ENCODE peak calls at places on chromosomes 4 and X, in eight cellular contexts. V is kidney, Z is AG10803, R is neural progenitor cell, D is IMR-90, Q is dorsolateral prefrontal cortex, J is suprapubic skin, T is cardiac muscle cell. Y is an unnamed sample.

GRCh38 chr4:75484195-75484594 is 30.0 kb downstream of the RCHY1 start:
- DNase-seq in T (no peak), J (no peak), R (peak), Q (no peak), V (no peak), Z (no peak), D (no peak), Y (no peak)

GRCh38 chr4:156815717-156816319 is 155.8 kb downstream of the PDGFC start:
- DNase-seq in Q (no peak), Z (no peak), T (no peak), J (no peak), R (no peak), D (no peak), V (no peak), Y (no peak)

GRCh38 chrX:124217289-124218251 is 114.9 kb upstream of the TEX13D start:
- DNase-seq in V (no peak), J (no peak), T (peak), D (no peak), Q (peak), Z (peak), R (peak), Y (no peak)

GRCh38 chrX:101287402-101287801 is 3.7 kb downstream of the TAF7L start:
- DNase-seq in J (no peak), Q (no peak), R (peak), V (no peak), T (peak), Z (peak), D (peak), Y (no peak)

GRCh38 chrX:71532078-71532752 is 689 bp upstream of the OGT start:
- DNase-seq in D (peak), V (no peak), Z (peak), T (peak), Q (no peak), J (no peak), R (peak), Y (no peak)

GRCh38 chr4:52718123-52718522 is 33.1 kb downstream of the ERVMER34-1 start:
- DNase-seq in Q (no peak), Z (no peak), D (peak), R (no peak), J (no peak), V (no peak), T (peak), Y (no peak)

GRCh38 chr4:78653655-78654054 is 102.1 kb downstream of the ANXA3 start:
- DNase-seq in D (peak), R (no peak), T (no peak), J (no peak), V (no peak), Z (no peak), Q (no peak), Y (no peak)

GRCh38 chrX:15674514-15674898 is 9.9 kb upstream of the CLTRN start:
- DNase-seq in R (peak), Q (peak), Z (peak), J (peak), V (peak), T (peak), D (peak), Y (peak)

GRCh38 chr4:41525129-41525528 is 12.8 kb upstream of the LIMCH1 start:
- DNase-seq in T (peak), R (peak), D (peak), J (no peak), Z (peak), Q (no peak), V (no peak), Y (no peak)

GRCh38 chr4:150971901-150972300 is 43.2 kb downstream of the LRBA start:
- DNase-seq in J (no peak), R (no peak), D (no peak), Z (no peak), V (no peak), T (peak), Q (no peak), Y (no peak)

GRCh38 chr4:78517050-78517652 is 34.4 kb upstream of the ANXA3 start:
- DNase-seq in Q (no peak), Z (peak), D (peak), J (no peak), V (no peak), R (peak), T (peak), Y (no peak)

GRCh38 chr4:144634978-144635747 is 10.8 kb upstream of the HHIP start:
- DNase-seq in D (no peak), V (no peak), Z (no peak), R (no peak), J (no peak), T (no peak), Q (no peak), Y (no peak)

GRCh38 chr4:148397006-148397673 is 45.1 kb downstream of the NR3C2 start:
- DNase-seq in R (no peak), V (peak), Q (no peak), Z (no peak), D (no peak), J (no peak), T (no peak), Y (no peak)

DNA sequence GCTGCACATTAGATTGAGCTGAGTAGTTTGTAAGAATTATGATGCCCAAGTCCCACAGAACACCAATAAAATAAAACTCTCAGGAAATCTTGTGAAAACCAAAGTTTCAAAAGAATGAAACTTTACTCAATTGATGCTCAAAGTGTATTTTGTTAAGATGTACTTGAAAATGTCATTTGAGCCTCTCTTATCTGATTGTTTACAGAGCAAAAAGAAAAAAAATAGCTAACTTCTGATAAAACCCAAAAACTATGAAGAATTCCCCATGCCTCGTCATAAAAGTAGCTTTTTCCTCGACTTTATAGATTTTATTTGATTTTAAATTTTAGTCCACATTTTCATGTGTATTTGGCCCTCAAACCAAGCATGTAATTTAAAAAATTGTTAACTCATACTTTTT is 521.5 kb upstream of the FTHL17 start:
- DNase-seq in Z (no peak), D (peak), Q (no peak), R (no peak), V (no peak), J (no peak), T (no peak), Y (no peak)
- TF ChIP-seq CTCF in Z (no peak), D (no peak), Q (no peak), R (no peak), V (no peak), J (no peak), T (no peak), Y (no peak)

DNA sequence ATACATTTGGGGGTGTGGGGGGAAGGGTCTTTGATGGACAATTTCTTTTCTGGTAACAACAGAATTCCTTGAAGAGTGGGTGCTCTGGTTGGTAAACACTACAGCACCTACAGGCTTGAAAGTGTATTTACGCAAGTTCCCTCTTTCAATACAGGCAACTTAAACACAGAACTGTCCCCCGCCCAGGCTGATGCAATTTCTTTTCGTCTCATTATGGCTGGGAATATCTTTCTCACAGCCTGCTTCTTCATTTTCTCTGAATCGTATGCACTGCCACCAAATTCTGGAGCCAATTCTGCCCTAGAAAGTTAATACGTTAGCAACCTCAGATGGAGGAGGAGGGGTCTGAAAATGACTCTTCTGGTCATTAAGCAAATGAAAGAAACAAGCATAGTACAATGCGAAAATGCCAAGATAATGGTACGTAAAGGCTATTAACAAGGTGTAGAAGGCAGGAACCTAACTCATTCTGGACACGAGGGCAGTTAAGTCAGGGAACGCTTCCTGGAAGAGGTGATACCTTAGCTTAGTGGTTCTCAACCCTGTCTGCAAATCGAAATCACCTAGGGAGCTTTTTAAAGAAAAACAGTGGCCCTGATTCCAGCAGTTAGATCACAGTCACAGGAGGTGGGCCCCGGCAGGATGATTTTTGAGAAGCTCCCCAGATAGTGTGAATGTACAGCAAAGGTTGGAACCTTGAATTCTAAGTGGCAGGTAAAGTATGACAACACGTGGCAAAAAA is 1.0 kb downstream of the AGA start:
- DNase-seq in J (no peak), T (peak), Q (no peak), D (peak), V (no peak), Z (peak), R (peak), Y (no peak)
- TF ChIP-seq CTCF in J (no peak), T (peak), Q (no peak), D (no peak), V (no peak), Z (peak), R (peak), Y (peak)

GRCh38 chr4:89300490-89300889 is 7.1 kb downstream of the GPRIN3 start:
- DNase-seq in R (no peak), D (no peak), Q (no peak), T (no peak), V (no peak), Z (no peak), J (no peak), Y (no peak)

GRCh38 chr4:89300060-89300459 is 7.5 kb downstream of the GPRIN3 start:
- DNase-seq in Q (no peak), T (no peak), J (no peak), R (no peak), D (no peak), Z (no peak), V (no peak), Y (no peak)

GRCh38 chr4:89299153-89299789 is 8.3 kb downstream of the GPRIN3 start:
- DNase-seq in Q (no peak), V (no peak), Z (no peak), R (no peak), J (no peak), T (no peak), D (no peak), Y (no peak)

GRCh38 chr4:89298160-89298559 is 9.4 kb downstream of the GPRIN3 start:
- DNase-seq in R (no peak), J (no peak), V (no peak), Q (no peak), Z (no peak), T (no peak), D (no peak), Y (no peak)

DNA sequence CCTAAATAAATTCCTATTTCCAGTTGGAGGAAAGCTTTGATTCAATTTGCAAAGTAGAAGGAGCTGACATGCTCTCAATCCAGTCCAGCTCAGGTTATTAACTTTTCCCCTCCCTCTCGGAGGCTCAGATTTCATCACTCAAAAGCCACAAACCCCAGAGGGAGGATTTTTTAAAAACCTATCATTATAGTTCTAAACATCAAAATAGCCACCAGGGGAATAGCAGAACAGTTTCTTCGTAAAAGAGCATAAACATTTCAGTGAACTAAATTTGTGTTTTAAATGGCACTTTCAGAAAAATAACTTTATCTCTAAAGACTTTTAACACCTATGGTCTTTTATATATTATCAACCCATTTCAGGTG is 8.8 kb downstream of the GPRIN3 start:
- DNase-seq in Z (peak), T (peak), D (no peak), R (no peak), V (no peak), Q (no peak), J (no peak), Y (no peak)
- TF ChIP-seq CTCF in Z (peak), T (no peak), D (no peak), R (no peak), V (peak), Q (no peak), J (no peak), Y (no peak)

DNA sequence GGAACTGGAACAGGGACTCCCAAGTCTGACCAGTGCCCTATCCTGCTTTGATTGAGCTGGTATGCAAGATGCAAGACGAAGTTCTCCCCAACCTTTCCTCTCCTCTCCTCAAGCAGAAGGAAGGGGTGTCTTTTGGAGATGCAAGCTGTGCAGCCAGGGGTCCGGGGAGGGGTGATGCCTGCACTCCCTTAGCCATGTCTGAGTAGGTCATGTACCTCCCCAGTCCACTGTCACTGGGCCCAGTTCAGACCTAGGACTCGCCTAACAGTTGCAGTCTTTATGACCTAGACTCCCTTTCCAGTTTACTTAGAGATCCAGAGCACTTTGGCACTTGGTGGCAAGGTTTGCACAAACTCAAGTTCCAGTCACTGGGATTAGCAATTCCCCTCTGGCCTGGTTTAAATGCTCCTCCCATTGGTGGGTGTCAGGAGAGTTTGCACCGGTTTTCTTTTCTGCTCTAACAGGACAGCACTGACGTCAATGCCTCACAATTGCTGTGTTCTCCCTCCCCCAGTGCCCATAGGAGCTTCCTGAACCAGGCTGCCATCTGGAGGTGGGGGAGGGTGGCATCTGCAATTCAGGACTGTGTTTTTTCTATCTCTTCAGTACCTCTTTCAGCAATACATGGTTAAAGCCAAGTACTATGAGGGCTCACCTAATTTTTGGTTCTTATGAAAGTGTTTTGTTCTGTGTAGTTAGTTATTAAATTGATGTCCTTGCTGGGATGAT is 782.2 kb downstream of the ARAP2 start:
- DNase-seq in J (peak), R (peak), Z (no peak), V (peak), T (no peak), Q (peak), D (no peak), Y (no peak)
- TF ChIP-seq CTCF in J (no peak), R (peak), Z (no peak), V (no peak), T (no peak), Q (no peak), D (no peak), Y (no peak)

DNA sequence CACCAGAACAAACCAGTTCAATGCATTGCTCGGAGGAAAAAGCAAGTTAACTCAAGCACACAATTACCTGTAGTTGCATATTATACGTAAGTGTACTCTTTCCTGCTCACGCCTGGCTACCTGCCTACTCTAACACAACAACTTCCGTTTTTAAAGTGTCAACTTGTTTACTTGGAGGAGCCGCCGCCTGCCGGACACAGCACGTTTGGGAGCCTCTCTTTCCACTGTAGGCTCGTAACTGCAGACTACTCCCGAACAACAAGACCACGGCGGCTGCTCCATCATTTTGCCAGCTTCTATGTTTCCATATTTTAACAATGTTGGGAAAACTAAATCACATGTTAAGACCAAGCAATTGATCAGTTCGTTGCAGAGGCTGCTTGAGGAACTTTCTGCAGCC is 882 bp downstream of the MTNR1A start:
- DNase-seq in J (no peak), D (no peak), Q (no peak), V (no peak), R (peak), T (peak), Z (peak), Y (no peak)
- TF ChIP-seq CTCF in J (no peak), D (peak), Q (peak), V (peak), R (peak), T (peak), Z (peak), Y (peak)

DNA sequence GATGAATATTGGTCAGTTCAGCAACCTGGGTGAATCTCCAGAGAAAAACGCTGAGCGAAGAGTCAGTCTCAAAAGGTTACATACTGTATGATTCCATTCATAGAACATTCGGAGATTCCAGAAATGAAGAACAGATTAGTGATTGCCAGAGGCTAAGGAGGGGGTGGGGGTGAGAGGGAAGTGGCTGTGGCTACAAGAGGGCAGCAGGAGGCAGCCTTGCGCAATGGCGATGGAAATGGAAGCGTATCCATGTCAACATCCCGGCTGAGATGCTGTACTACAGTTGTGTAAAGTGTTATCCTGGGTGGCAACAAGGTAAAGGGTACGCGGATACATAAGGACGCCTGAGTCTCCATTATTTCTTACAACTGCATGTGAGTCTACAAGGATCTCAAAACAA is 18.0 kb downstream of the LYAR start:
- DNase-seq in Z (peak), J (no peak), R (no peak), T (peak), D (no peak), V (no peak), Q (no peak), Y (no peak)
- TF ChIP-seq CTCF in Z (no peak), J (no peak), R (peak), T (peak), D (no peak), V (no peak), Q (no peak), Y (no peak)

GRCh38 chr4:117085185-117085701 is at the start of gene TRAM1L1:
- DNase-seq in J (peak), D (peak), T (peak), Q (peak), Z (peak), V (peak), R (peak), Y (peak)
- TF ChIP-seq CTCF in J (no peak), D (no peak), T (peak), Q (peak), Z (no peak), V (no peak), R (peak), Y (peak)

GRCh38 chr4:10729366-10729765 is 44.8 kb upstream of the CLNK start:
- DNase-seq in J (no peak), D (no peak), V (no peak), T (no peak), R (no peak), Q (no peak), Z (no peak), Y (no peak)
- TF ChIP-seq CTCF in J (no peak), D (no peak), V (no peak), T (no peak), R (no peak), Q (no peak), Z (no peak), Y (no peak)

DNA sequence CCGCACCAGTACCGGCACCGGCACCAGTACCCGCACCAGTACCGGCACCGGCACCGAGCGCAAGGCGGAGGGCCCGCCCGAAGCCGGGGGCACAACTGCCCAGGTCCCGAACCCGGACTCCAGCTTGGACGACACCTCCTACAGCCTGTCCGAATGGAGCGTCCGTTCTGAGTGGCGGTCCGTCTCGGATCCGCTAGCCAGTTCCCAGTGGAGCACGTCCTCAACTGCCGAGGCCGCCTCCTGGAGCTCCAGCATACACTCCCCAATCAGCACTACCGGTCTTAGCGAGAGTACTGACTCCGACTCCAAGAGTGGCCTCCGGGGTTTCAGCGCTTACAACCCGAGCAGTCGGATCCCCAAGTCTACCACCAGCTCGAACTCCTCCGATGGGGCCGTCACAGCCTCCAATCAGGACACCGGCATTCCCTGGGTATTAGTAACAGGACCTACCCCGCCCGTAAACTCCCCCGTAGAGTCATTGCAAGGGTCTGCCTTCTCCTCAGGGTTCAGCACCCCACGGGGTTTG is 885 bp upstream of the MAOA start:
- DNase-seq in J (peak), D (peak), Q (peak), R (peak), Z (peak), V (peak), T (peak), Y (no peak)
- TF ChIP-seq CTCF in J (no peak), D (no peak), Q (peak), R (no peak), Z (no peak), V (no peak), T (no peak), Y (peak)

DNA sequence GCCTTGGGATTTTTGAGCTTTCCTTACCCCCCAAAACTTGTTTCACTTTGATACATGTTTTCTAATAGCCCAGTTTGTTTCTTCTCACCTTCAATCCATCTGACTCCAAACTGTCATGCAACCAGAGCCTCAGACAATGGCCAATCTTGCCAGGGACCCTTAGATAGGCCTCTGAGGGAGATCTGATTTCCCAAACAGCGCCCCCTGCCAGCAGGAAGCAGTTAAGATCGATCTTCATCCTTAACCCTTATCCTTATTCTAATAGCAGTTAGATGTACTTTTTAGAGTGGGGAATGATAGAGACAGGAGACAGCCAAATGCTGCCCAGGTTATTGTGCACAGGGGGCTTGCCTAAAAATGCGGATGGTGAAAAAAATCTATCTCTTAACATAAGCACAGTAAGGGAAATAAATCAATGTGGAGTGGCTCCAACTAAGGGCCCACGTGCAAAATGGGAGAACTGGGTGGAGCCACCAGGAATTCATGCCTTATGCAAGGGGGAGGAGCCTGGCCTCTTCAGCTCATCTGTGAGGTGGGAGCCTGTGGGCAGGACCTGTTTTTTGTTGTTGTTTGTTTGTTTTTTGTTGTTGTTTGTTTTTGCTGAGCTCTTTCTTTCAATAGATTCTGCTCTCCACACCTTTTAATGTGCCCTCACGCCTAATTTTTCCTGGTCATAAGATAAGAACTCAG is 833.6 kb upstream of the AGA start:
- DNase-seq in R (peak), T (no peak), J (no peak), Z (no peak), D (no peak), V (no peak), Q (no peak), Y (no peak)
- TF ChIP-seq CTCF in R (peak), T (no peak), J (no peak), Z (no peak), D (no peak), V (no peak), Q (no peak), Y (peak)

Y was measured in type B pancreatic cell.